ENCODE peak calls at places on chromosome 19, in seven cellular contexts. O, E, B, K, T, J and I are unnamed samples.

GRCh38 chr19:41083516-41083915 is 4.7 kb upstream of the CYP2A13 start:
- DNase-seq in O (no peak), E (no peak), B (no peak), K (no peak), T (no peak), J (no peak), I (no peak)

GRCh38 chr19:10551698-10552301 is 8.1 kb downstream of the ATG4D start:
- DNase-seq in O (no peak), E (no peak), B (no peak), K (peak), T (peak), J (no peak), I (peak)

GRCh38 chr19:58513213-58513693 is 1.5 kb upstream of the SLC27A5 start:
- DNase-seq in O (no peak), E (no peak), B (no peak), K (no peak), T (no peak), J (no peak), I (no peak)

GRCh38 chr19:52735734-52736133 is 890 bp upstream of the ZNF611 start:
- DNase-seq in O (peak), E (no peak), B (peak), K (peak), T (peak), J (no peak), I (peak)

GRCh38 chr19:33252971-33253370 is 27.3 kb upstream of the SLC7A10 start:
- DNase-seq in O (no peak), E (no peak), B (no peak), K (no peak), T (no peak), J (no peak), I (no peak)

GRCh38 chr19:46746281-46746965 is at the start of gene STRN4:
- DNase-seq in O (no peak), E (no peak), B (peak), K (peak), T (no peak), J (no peak), I (no peak)

GRCh38 chr19:52307275-52307674 is 10.3 kb downstream of the ZNF480 start:
- DNase-seq in O (peak), E (peak), B (no peak), K (peak), T (no peak), J (no peak), I (peak)

GRCh38 chr19:21698215-21698614 is 69.2 kb downstream of the ZNF100 start:
- DNase-seq in O (no peak), E (no peak), B (no peak), K (peak), T (no peak), J (no peak), I (peak)

GRCh38 chr19:51296331-51297093 is 14.9 kb upstream of the IGLON5 start:
- DNase-seq in O (no peak), E (no peak), B (no peak), K (no peak), T (no peak), J (no peak), I (no peak)

GRCh38 chr19:38551450-38551813 is 66.3 kb downstream of the MAP4K1 start:
- DNase-seq in O (no peak), E (no peak), B (no peak), K (no peak), T (no peak), J (no peak), I (no peak)

GRCh38 chr19:16828990-16829821 is at the start of gene SIN3B:
- DNase-seq in O (peak), E (peak), B (peak), K (peak), T (peak), J (no peak), I (peak)

GRCh38 chr19:41821003-41821735 is 23.3 kb downstream of the LYPD4 start:
- DNase-seq in O (peak), E (no peak), B (no peak), K (peak), T (peak), J (no peak), I (peak)

GRCh38 chr19:47691782-47692181 is 21.4 kb upstream of the EHD2 start:
- DNase-seq in O (no peak), E (no peak), B (no peak), K (no peak), T (no peak), J (no peak), I (no peak)

GRCh38 chr19:54160182-54160811 is 776 bp upstream of the LENG1 start:
- DNase-seq in O (no peak), E (no peak), B (no peak), K (peak), T (no peak), J (no peak), I (peak)

GRCh38 chr19:16778796-16779411 is 50.3 kb upstream of the SIN3B start:
- DNase-seq in O (peak), E (peak), B (peak), K (peak), T (no peak), J (no peak), I (peak)

GRCh38 chr19:38061294-38061693 is 154.3 kb downstream of the SIPA1L3 start:
- DNase-seq in O (peak), E (no peak), B (no peak), K (peak), T (no peak), J (no peak), I (peak)

GRCh38 chr19:47109541-47110375 is 3.8 kb downstream of the ZC3H4 start:
- DNase-seq in O (peak), E (peak), B (no peak), K (peak), T (no peak), J (no peak), I (peak)

GRCh38 chr19:29622191-29623070 is 16.3 kb downstream of the POP4 start:
- DNase-seq in O (no peak), E (no peak), B (no peak), K (no peak), T (no peak), J (no peak), I (no peak)

GRCh38 chr19:40594657-40595077 is 6.5 kb upstream of the LTBP4 start:
- DNase-seq in O (peak), E (no peak), B (no peak), K (peak), T (no peak), J (no peak), I (peak)

GRCh38 chr19:33309826-33310225 is 7.5 kb upstream of the CEBPA start:
- DNase-seq in O (no peak), E (no peak), B (no peak), K (no peak), T (no peak), J (no peak), I (no peak)

GRCh38 chr19:40147693-40148347 is 43.4 kb upstream of the MAP3K10 start:
- DNase-seq in O (peak), E (no peak), B (no peak), K (peak), T (no peak), J (no peak), I (peak)

GRCh38 chr19:16957151-16957662 is 68.4 kb downstream of the F2RL3 start:
- DNase-seq in O (no peak), E (no peak), B (no peak), K (peak), T (no peak), J (no peak), I (peak)

GRCh38 chr19:53466726-53467125 is 807 bp upstream of the ZNF813 start:
- DNase-seq in O (no peak), E (no peak), B (no peak), K (no peak), T (no peak), J (no peak), I (no peak)

GRCh38 chr19:19514215-19514633 is 1.1 kb downstream of the TSSK6 start:
- DNase-seq in O (peak), E (no peak), B (peak), K (peak), T (peak), J (no peak), I (peak)

GRCh38 chr19:18645035-18645511 is 8.2 kb downstream of the KLHL26 start:
- DNase-seq in O (no peak), E (no peak), B (no peak), K (no peak), T (no peak), J (no peak), I (no peak)

GRCh38 chr19:3407556-3408516 is 41.5 kb downstream of the NFIC start:
- DNase-seq in O (peak), E (no peak), B (peak), K (no peak), T (peak), J (no peak), I (peak)

GRCh38 chr19:48641850-48642249 is 4.1 kb downstream of the CA11 start:
- DNase-seq in O (no peak), E (no peak), B (no peak), K (no peak), T (no peak), J (no peak), I (no peak)

GRCh38 chr19:10642473-10642872 is 11.7 kb upstream of the ILF3 start:
- DNase-seq in O (no peak), E (no peak), B (no peak), K (no peak), T (no peak), J (no peak), I (no peak)

GRCh38 chr19:33621811-33622504 is at the start of gene CHST8:
- DNase-seq in O (no peak), E (no peak), B (peak), K (peak), T (peak), J (no peak), I (peak)

GRCh38 chr19:2266183-2266993 is 10.2 kb upstream of the JSRP1 start:
- DNase-seq in O (peak), E (peak), B (peak), K (peak), T (peak), J (no peak), I (peak)

GRCh38 chr19:46840157-46840942 is 10.3 kb downstream of the AP2S1 start:
- DNase-seq in O (peak), E (no peak), B (peak), K (peak), T (peak), J (no peak), I (peak)

GRCh38 chr19:18999896-19000620 is 33.3 kb downstream of the SUGP2 start:
- DNase-seq in O (no peak), E (no peak), B (no peak), K (peak), T (no peak), J (no peak), I (peak)

GRCh38 chr19:48938256-48938655 is 4.8 kb downstream of the DHDH start:
- DNase-seq in O (no peak), E (no peak), B (no peak), K (no peak), T (no peak), J (no peak), I (no peak)

GRCh38 chr19:52648336-52648990 is 10.3 kb upstream of the ZNF83 start:
- DNase-seq in O (peak), E (no peak), B (no peak), K (peak), T (no peak), J (no peak), I (peak)

GRCh38 chr19:37963190-37963947 is 56.4 kb downstream of the SIPA1L3 start:
- DNase-seq in O (peak), E (no peak), B (no peak), K (peak), T (no peak), J (no peak), I (peak)

GRCh38 chr19:14434543-14435319 is 1.6 kb downstream of the PKN1 start:
- DNase-seq in O (peak), E (peak), B (peak), K (peak), T (peak), J (no peak), I (peak)
- H3K4me3 ChIP-seq in O (peak), E (peak), B (peak), K (peak), T (no peak), J (peak), I (peak)

GRCh38 chr19:55554749-55555152 is 9.4 kb upstream of the SBK3 start:
- DNase-seq in O (no peak), E (no peak), B (no peak), K (no peak), T (no peak), J (no peak), I (no peak)

GRCh38 chr19:55554302-55554701 is 9.0 kb upstream of the SBK3 start:
- DNase-seq in O (no peak), E (no peak), B (no peak), K (no peak), T (no peak), J (no peak), I (no peak)

GRCh38 chr19:55563261-55563690 is 17.4 kb downstream of the ZNF579 start:
- DNase-seq in O (no peak), E (no peak), B (peak), K (no peak), T (peak), J (no peak), I (no peak)

GRCh38 chr19:55559684-55560083 is 14.3 kb upstream of the SBK3 start:
- DNase-seq in O (no peak), E (no peak), B (no peak), K (no peak), T (no peak), J (no peak), I (no peak)
- TF ChIP-seq CTCF in O (no peak), E (no peak), B (no peak), K (no peak), T (no peak), J (no peak), I (no peak)

GRCh38 chr19:1132625-1133383 is 29.0 kb downstream of the GPX4 start:
- DNase-seq in O (no peak), E (no peak), B (no peak), K (no peak), T (no peak), J (no peak), I (peak)

GRCh38 chr19:1130801-1131717 is 27.3 kb downstream of the GPX4 start:
- DNase-seq in O (no peak), E (no peak), B (no peak), K (no peak), T (no peak), J (no peak), I (no peak)

GRCh38 chr19:1129535-1129934 is 25.7 kb downstream of the GPX4 start:
- DNase-seq in O (no peak), E (no peak), B (no peak), K (no peak), T (no peak), J (no peak), I (no peak)

GRCh38 chr19:1133471-1133929 is 29.7 kb downstream of the GPX4 start:
- DNase-seq in O (no peak), E (peak), B (no peak), K (no peak), T (no peak), J (peak), I (peak)

DNA sequence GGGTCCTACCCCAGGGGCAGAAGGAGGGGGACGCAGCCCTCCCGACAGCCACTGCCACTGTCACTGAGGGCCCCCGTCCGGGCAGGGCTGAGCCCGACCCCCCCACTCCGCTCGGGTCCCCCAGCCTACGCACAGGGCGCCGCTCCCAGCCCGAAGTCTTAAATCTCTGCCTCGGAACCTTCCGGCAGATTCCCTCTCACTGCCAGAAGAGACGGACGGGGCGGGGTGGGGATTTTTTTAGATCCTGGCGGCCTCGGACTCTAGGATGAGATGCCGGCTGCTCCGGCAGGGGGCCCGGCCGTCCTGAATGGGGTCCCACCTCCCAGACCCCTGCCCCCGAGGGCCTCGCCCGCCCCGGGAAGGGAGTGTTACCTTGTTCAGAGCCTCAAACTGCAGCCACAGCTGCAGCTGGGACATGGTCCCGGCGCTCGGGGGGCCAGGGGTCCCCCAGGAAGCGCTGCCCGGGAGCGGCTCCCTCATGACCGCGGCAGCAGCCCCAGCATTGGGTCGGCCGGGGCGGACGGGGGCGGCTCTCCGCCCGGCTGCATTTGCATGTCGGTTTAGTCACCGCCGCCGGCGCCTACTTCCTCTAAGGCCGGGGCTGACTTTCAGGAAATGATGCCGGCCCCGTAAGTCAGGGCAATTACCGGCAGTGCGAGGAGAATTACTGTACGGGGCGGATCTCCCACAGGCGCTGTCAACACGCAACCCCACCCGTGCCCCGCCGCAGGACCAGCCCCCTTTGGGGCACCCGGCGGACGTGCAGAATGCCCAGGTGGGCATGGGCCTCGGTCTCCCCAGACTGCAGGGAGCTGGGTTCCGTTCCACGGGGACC is 28.1 kb downstream of the GPX4 start:
- DNase-seq in O (peak), E (peak), B (peak), K (peak), T (peak), J (peak), I (peak)
- H3K4me3 ChIP-seq in O (peak), E (peak), B (peak), K (peak), T (no peak), J (peak), I (peak)

DNA sequence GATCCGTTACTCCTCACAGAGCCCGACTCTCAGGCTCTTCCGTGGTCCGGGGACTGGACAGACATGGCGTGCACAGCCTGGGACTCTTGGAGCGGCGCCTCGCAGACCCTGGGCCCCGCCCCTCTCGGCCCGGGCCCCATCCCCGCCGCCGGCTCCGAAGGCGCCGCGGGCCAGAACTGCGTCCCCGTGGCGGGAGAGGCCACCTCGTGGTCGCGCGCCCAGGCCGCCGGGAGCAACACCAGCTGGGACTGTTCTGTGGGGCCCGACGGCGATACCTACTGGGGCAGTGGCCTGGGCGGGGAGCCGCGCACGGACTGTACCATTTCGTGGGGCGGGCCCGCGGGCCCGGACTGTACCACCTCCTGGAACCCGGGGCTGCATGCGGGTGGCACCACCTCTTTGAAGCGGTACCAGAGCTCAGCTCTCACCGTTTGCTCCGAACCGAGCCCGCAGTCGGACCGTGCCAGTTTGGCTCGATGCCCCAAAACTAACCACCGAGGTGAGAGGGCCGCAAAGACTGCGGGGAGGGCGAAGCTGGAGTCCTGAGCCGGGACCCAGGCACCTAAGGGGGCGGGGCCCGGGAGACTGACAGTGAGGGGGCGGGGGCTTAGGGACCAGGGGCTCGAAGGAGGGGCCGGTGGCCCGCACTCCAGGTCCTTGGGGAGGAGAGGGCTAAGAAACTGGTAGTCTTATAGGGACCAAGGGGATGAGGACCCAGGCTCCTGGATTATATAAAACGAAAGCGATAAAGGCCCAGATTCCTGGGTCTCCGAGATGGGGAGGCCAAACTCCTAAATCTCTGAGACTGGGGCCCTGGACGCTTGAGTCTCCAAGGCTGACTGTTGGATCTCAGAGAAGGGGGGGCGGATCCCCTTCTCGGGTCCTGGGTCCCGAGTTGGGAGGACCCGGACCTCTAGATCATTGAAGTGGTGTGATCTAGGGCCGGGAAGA is 2.0 kb downstream of the ETV2 start:
- DNase-seq in O (peak), E (peak), B (peak), K (peak), T (peak), J (peak), I (peak)
- TF ChIP-seq CTCF in O (no peak), E (no peak), B (no peak), K (no peak), T (peak), J (peak), I (no peak)

GRCh38 chr19:55284405-55285058 is 735 bp downstream of the BRSK1 start:
- DNase-seq in O (no peak), E (no peak), B (no peak), K (no peak), T (no peak), J (no peak), I (no peak)
- H3K4me3 ChIP-seq in O (peak), E (no peak), B (peak), K (peak), T (no peak), J (peak), I (peak)

DNA sequence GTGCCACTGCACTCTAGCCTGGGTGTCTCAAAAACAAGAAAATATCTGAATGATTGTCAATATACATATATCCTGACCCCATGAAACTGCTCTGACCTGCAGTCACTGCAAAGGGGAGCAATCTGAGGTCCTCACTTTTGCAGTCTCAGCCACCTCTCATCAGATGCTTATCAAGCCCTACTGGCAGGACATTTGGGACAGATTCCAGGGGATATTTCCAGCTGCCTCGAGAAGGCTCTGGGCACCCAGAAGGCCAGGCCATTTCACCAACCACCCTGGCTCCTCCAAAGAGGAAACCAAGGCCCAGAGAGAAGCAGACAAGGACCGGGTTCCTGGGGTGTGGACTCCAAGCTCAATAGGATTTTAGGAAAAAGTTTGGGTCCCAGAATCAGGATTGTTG is 2.3 kb downstream of the EML2 start:
- DNase-seq in O (no peak), E (no peak), B (no peak), K (no peak), T (no peak), J (no peak), I (no peak)
- TF ChIP-seq CTCF in O (no peak), E (no peak), B (no peak), K (no peak), T (no peak), J (no peak), I (no peak)